ENCODE peak calls at places on chromosomes 13 and 19, in ten cellular contexts. W, C, U, F, D, V, P, G, E and R are unnamed samples.

GRCh38 chr19:45558399-45558878 is 26.2 kb downstream of the OPA3 start:
- DNase-seq in W (peak), C (peak), U (peak), F (peak), D (no peak), V (no peak), P (peak), G (peak), E (no peak), R (peak)

GRCh38 chr19:1503925-1504430 is 8.8 kb downstream of the ADAMTSL5 start:
- DNase-seq in W (no peak), C (no peak), U (no peak), F (no peak), D (no peak), V (no peak), P (no peak), G (no peak), E (no peak), R (no peak)

GRCh38 chr13:113624235-113624587 is 33.8 kb downstream of the ATP4B start:
- DNase-seq in W (no peak), C (no peak), U (no peak), F (no peak), D (peak), V (no peak), P (no peak), G (no peak), E (no peak), R (no peak)

GRCh38 chr19:55368701-55369563 is 1.3 kb downstream of the IL11 start:
- DNase-seq in W (peak), C (peak), U (no peak), F (peak), D (no peak), V (no peak), P (peak), G (peak), E (no peak), R (no peak)

GRCh38 chr19:43634068-43634467 is 5.6 kb downstream of the CADM4 start:
- DNase-seq in W (no peak), C (no peak), U (no peak), F (no peak), D (no peak), V (peak), P (no peak), G (no peak), E (no peak), R (no peak)

GRCh38 chr13:19601749-19602725 is 31.4 kb upstream of the MPHOSPH8 start:
- DNase-seq in W (peak), C (peak), U (no peak), F (peak), D (no peak), V (no peak), P (peak), G (peak), E (no peak), R (peak)

GRCh38 chr13:72246396-72246795 is 379.4 kb upstream of the DACH1 start:
- DNase-seq in W (no peak), C (no peak), U (no peak), F (no peak), D (no peak), V (no peak), P (no peak), G (no peak), E (no peak), R (no peak)

GRCh38 chr19:1901940-1902404 is 3.2 kb upstream of the ADAT3 start:
- DNase-seq in W (no peak), C (no peak), U (no peak), F (no peak), D (no peak), V (no peak), P (no peak), G (no peak), E (no peak), R (no peak)

GRCh38 chr13:112831196-112831595 is 137.8 kb upstream of the MCF2L start:
- DNase-seq in W (no peak), C (no peak), U (no peak), F (no peak), D (peak), V (no peak), P (no peak), G (no peak), E (no peak), R (no peak)

GRCh38 chr13:82681535-82681934 is 1200.7 kb downstream of the SLITRK1 start:
- DNase-seq in W (no peak), C (no peak), U (no peak), F (no peak), D (no peak), V (no peak), P (no peak), G (no peak), E (no peak), R (no peak)

GRCh38 chr13:23741879-23742510 is 147.2 kb downstream of the MIPEP start:
- DNase-seq in W (peak), C (peak), U (no peak), F (peak), D (no peak), V (no peak), P (peak), G (no peak), E (no peak), R (no peak)

GRCh38 chr13:43815204-43815603 is 28.4 kb upstream of the ENOX1 start:
- DNase-seq in W (peak), C (no peak), U (no peak), F (no peak), D (no peak), V (no peak), P (peak), G (peak), E (no peak), R (no peak)

GRCh38 chr19:39408392-39409206 is 2.0 kb downstream of the ZFP36 start:
- DNase-seq in W (no peak), C (no peak), U (no peak), F (peak), D (no peak), V (no peak), P (peak), G (peak), E (no peak), R (no peak)

GRCh38 chr13:26022538-26023292 is 29.1 kb downstream of the SHISA2 start:
- DNase-seq in W (peak), C (no peak), U (no peak), F (no peak), D (no peak), V (peak), P (peak), G (no peak), E (peak), R (no peak)

GRCh38 chr19:15128162-15128770 is 21.1 kb downstream of the SYDE1 start:
- DNase-seq in W (no peak), C (no peak), U (no peak), F (no peak), D (no peak), V (no peak), P (no peak), G (no peak), E (no peak), R (no peak)

GRCh38 chr13:21964686-21965085 is 293.8 kb downstream of the FGF9 start:
- DNase-seq in W (no peak), C (no peak), U (no peak), F (no peak), D (no peak), V (no peak), P (no peak), G (no peak), E (no peak), R (no peak)

GRCh38 chr13:24671367-24672117 is 8.7 kb upstream of the ATP12A start:
- DNase-seq in W (peak), C (peak), U (no peak), F (peak), D (no peak), V (no peak), P (peak), G (peak), E (peak), R (peak)

GRCh38 chr19:8654591-8655339 is 24.3 kb downstream of the NFILZ start:
- DNase-seq in W (peak), C (peak), U (peak), F (peak), D (peak), V (no peak), P (peak), G (peak), E (peak), R (no peak)

GRCh38 chr19:41367848-41368301 is 3.9 kb upstream of the B9D2 start:
- DNase-seq in W (no peak), C (no peak), U (no peak), F (no peak), D (no peak), V (no peak), P (peak), G (peak), E (no peak), R (no peak)

GRCh38 chr19:39193785-39194184 is 3.0 kb upstream of the NCCRP1 start:
- DNase-seq in W (no peak), C (no peak), U (no peak), F (peak), D (no peak), V (no peak), P (peak), G (no peak), E (no peak), R (no peak)

GRCh38 chr13:97280478-97280877 is 58.3 kb downstream of the MBNL2 start:
- DNase-seq in W (peak), C (no peak), U (no peak), F (peak), D (no peak), V (no peak), P (peak), G (no peak), E (no peak), R (no peak)

GRCh38 chr19:23769691-23770468 is 11.2 kb upstream of the ZNF681 start:
- DNase-seq in W (no peak), C (no peak), U (no peak), F (no peak), D (no peak), V (no peak), P (no peak), G (no peak), E (no peak), R (no peak)

GRCh38 chr13:94079876-94080275 is 399.6 kb downstream of the DCT start:
- DNase-seq in W (no peak), C (no peak), U (no peak), F (no peak), D (no peak), V (no peak), P (no peak), G (peak), E (no peak), R (no peak)

GRCh38 chr19:14139944-14140343 is 3.6 kb upstream of the ASF1B start:
- DNase-seq in W (no peak), C (no peak), U (no peak), F (peak), D (no peak), V (no peak), P (peak), G (no peak), E (no peak), R (no peak)

GRCh38 chr19:14248578-14249011 is 42.6 kb upstream of the ADGRL1 start:
- DNase-seq in W (peak), C (peak), U (no peak), F (peak), D (peak), V (peak), P (peak), G (no peak), E (peak), R (no peak)

GRCh38 chr13:53921473-53921872 is 892.9 kb downstream of the OLFM4 start:
- DNase-seq in W (no peak), C (no peak), U (no peak), F (no peak), D (no peak), V (no peak), P (no peak), G (no peak), E (no peak), R (no peak)